ENCODE peak calls at places on chromosome 21, in ten cellular contexts. D, L, O, N, X, F, C, P, E and U are unnamed samples.
A peak's percentile ranks its signal among the peaks of the same experiment; 100 is the strongest.

GRCh38 chr21:28991861-28992525 is 684 bp downstream of the LTN1 start:
- DNase-seq in D (no peak), L (no peak), O (no peak), N (no peak), X (no peak), F (no peak), C (no peak), P (no peak), E (peak; percentile 15), U (no peak)

GRCh38 chr21:35738342-35738961 is 321.9 kb downstream of the SETD4 start:
- DNase-seq in D (no peak), L (no peak), O (no peak), N (no peak), X (no peak), F (no peak), C (no peak), P (no peak), E (peak; percentile 1), U (no peak)

GRCh38 chr21:16072692-16073091 is 342.9 kb downstream of the USP25 start:
- DNase-seq in D (no peak), L (no peak), O (no peak), N (no peak), X (no peak), F (no peak), C (peak; percentile 94), P (no peak), E (peak; percentile 63), U (no peak)

GRCh38 chr21:38254970-38255369 is 1.8 kb upstream of the KCNJ15 start:
- DNase-seq in D (no peak), L (no peak), O (no peak), N (no peak), X (no peak), F (no peak), C (no peak), P (no peak), E (no peak), U (no peak)

GRCh38 chr21:42063578-42064521 is 7.3 kb upstream of the UMODL1 start:
- DNase-seq in D (peak; percentile 69), L (no peak), O (peak; percentile 82), N (no peak), X (peak; percentile 56), F (peak; percentile 69), C (no peak), P (peak; percentile 47), E (no peak), U (no peak)

GRCh38 chr21:44273046-44273445 is 11.3 kb upstream of the DNMT3L start:
- DNase-seq in D (no peak), L (no peak), O (peak; percentile 6), N (no peak), X (no peak), F (no peak), C (no peak), P (no peak), E (no peak), U (no peak)

GRCh38 chr21:41327753-41328152 is 11.2 kb downstream of the FAM3B start:
- DNase-seq in D (no peak), L (no peak), O (no peak), N (no peak), X (no peak), F (no peak), C (no peak), P (no peak), E (no peak), U (no peak)

GRCh38 chr21:44817914-44818635 is at the start of gene SUMO3:
- DNase-seq in D (peak; percentile 87), L (peak; percentile 82), O (peak; percentile 72), N (peak; percentile 67), X (peak; percentile 86), F (peak; percentile 52), C (peak; percentile 34), P (peak; percentile 72), E (peak; percentile 47), U (peak; percentile 91)

GRCh38 chr21:35039595-35040291 is 9.4 kb downstream of the RUNX1 start:
- DNase-seq in D (no peak), L (no peak), O (no peak), N (no peak), X (no peak), F (no peak), C (no peak), P (no peak), E (no peak), U (no peak)

GRCh38 chr21:37658994-37659458 is 257.2 kb downstream of the KCNJ6 start:
- DNase-seq in D (no peak), L (no peak), O (peak; percentile 46), N (no peak), X (no peak), F (no peak), C (peak; percentile 76), P (no peak), E (no peak), U (no peak)